ENCODE peak calls at places on chromosomes 3 and 15, in eight cellular contexts. W is IMR-90, D is adrenal gland, I is HepG2, E is H1, Y is HCT116, X is vagina, B is A549. T is an unnamed sample.
A peak's percentile ranks its signal among the peaks of the same experiment; 100 is the strongest.

GRCh38 chr3:135229018-135229495 is 434.0 kb downstream of the EPHB1 start:
- DNase-seq in E (no peak), Y (no peak), D (no peak), X (peak; percentile 58), B (no peak), I (no peak), W (no peak), T (no peak)

GRCh38 chr3:188286087-188286513 is 132.1 kb downstream of the LPP start:
- DNase-seq in W (peak; percentile 100), I (no peak), Y (peak; percentile 66), X (peak; percentile 97), D (peak; percentile 73), E (no peak), B (peak; percentile 52), T (peak; percentile 60)

GRCh38 chr3:126321490-126321889 is 35.7 kb downstream of the KLF15 start:
- DNase-seq in B (no peak), D (no peak), E (no peak), W (no peak), I (no peak), X (peak; percentile 62), Y (no peak), T (no peak)

GRCh38 chr3:29605845-29606244 is 325.0 kb downstream of the RBMS3 start:
- DNase-seq in W (peak; percentile 94), I (no peak), X (no peak), B (peak; percentile 72), Y (no peak), E (no peak), D (no peak), T (no peak)

GRCh38 chr3:101850327-101851048 is 1.2 kb downstream of the NFKBIZ start:
- DNase-seq in I (no peak), Y (no peak), D (no peak), W (peak; percentile 81), X (no peak), E (no peak), B (no peak), T (no peak)

GRCh38 chr15:40594429-40594836 is 384 bp downstream of the KNL1 start:
- DNase-seq in Y (peak; percentile 26), I (peak; percentile 38), E (no peak), B (peak; percentile 58), W (peak; percentile 16), X (no peak), D (peak; percentile 58), T (no peak)

GRCh38 chr3:129226374-129226773 is 23.0 kb upstream of the COPG1 start:
- DNase-seq in W (peak; percentile 95), Y (peak; percentile 57), B (peak; percentile 85), D (peak; percentile 98), X (no peak), E (no peak), I (no peak), T (peak; percentile 94)

GRCh38 chr3:56277236-56277635 is 191.0 kb downstream of the ERC2 start:
- DNase-seq in E (no peak), X (no peak), D (no peak), W (no peak), Y (no peak), I (no peak), B (no peak), T (no peak)

GRCh38 chr15:72302955-72303354 is 17.0 kb downstream of the CELF6 start:
- DNase-seq in B (no peak), X (no peak), D (no peak), Y (no peak), I (no peak), E (no peak), W (no peak), T (no peak)

DNA sequence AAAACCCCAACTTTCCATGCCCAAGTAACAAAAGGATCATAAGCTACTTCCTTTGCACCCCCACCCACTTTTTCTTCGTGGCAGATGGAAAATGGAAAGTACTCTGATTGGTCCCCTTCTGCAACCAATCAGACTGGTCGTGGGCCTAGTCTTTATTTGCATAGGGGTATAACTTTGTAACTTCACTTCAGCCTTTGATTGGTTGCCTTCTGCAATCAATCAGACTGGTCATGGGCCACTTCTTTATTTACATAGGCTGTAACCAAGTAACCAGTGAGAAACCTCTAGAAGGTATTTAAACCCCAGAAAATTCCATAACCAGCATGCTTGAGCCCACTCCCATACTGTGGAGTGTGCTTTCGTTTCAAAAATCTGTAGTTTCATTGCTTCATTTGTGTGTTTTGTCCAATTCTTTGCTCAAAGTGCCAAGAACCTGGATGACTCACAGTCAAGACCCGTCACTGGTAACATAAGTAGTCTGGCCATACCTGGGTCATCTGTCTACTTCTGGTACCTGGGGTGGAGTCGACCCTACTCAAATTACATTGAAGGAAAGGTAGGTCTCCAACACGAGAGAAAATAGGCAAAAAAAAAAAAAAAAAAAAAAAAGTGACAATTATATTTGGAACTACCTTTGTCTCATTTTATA is 41.9 kb downstream of the CMTM8 start:
- DNase-seq in B (peak; percentile 16), Y (peak; percentile 15), W (no peak), E (no peak), I (no peak), X (no peak), D (no peak), T (no peak)
- H3K4me1 ChIP-seq in B (no peaks in the 10 kb centered on the region), Y (peaks cover 22% of the 10 kb centered on the region), W (peaks cover 3% of the 10 kb centered on the region), E (no peaks in the 10 kb centered on the region), I (peaks cover 72% of the 10 kb centered on the region), X (no peaks in the 10 kb centered on the region), D (peaks cover 15% of the 10 kb centered on the region), T (no peaks in the 10 kb centered on the region)

GRCh38 chr15:77033729-77034619 is 36.9 kb downstream of the TSPAN3 start:
- DNase-seq in I (no peak), E (peak; percentile 46), D (no peak), Y (no peak), W (no peak), X (no peak), B (no peak), T (peak; percentile 11)
- TF ChIP-seq POLR2A in I (no peak), E (no peak), D (no peak), Y (no peak), W (no peak), X (no peak), B (no peak), T (no peak)

GRCh38 chr3:122576174-122576940 is 1.1 kb upstream of the PARP15 start:
- DNase-seq in B (no peak), I (no peak), E (no peak), X (no peak), W (no peak), Y (no peak), D (no peak), T (no peak)
- H3K4me1 ChIP-seq in B (peaks cover 12% of the 10 kb centered on the region), I (peaks cover 26% of the 10 kb centered on the region), E (peaks cover 2% of the 10 kb centered on the region), X (peaks cover 11% of the 10 kb centered on the region), W (peaks cover 7% of the 10 kb centered on the region), Y (peaks cover 16% of the 10 kb centered on the region), D (peaks cover 11% of the 10 kb centered on the region), T (no peaks in the 10 kb centered on the region)

GRCh38 chr15:24956131-24956838 is 1.5 kb downstream of the SNRPN start:
- DNase-seq in W (peak; percentile 74), X (peak; percentile 83), E (peak; percentile 68), D (peak; percentile 83), Y (no peak), I (peak; percentile 59), B (peak; percentile 83), T (peak; percentile 79)
- TF ChIP-seq POLR2A in W (no peak), X (peak; percentile 17), E (peak; percentile 66), D (peak; percentile 86), Y (no peak), I (peak; percentile 52), B (peak; percentile 18), T (peak; percentile 19)